ENCODE peak calls at places on chromosome 22, in six cellular contexts. One of them, this sample, is unnamed.

GRCh38 chr22:21094911-21095772 is 49.4 kb downstream of the LRRC74B start:
- DNase-seq in mammary epithelial cell: no peak
- DNase-seq in ACHN: no peak
- DNase-seq in H7: no peak
- DNase-seq in HEK293T: no peak
- DNase-seq in right lobe of liver: peak; percentile 14
- DNase-seq in this sample: no peak

GRCh38 chr22:46025225-46025972 is 48.4 kb upstream of the WNT7B start:
- DNase-seq in HEK293T: no peak
- DNase-seq in mammary epithelial cell: no peak
- DNase-seq in ACHN: no peak
- DNase-seq in H7: peak; percentile 23
- DNase-seq in right lobe of liver: peak; percentile 42
- DNase-seq in this sample: no peak

GRCh38 chr22:19621372-19622060 is 92.8 kb upstream of the SEPTIN5 start:
- DNase-seq in H7: peak; percentile 82
- DNase-seq in HEK293T: no peak
- DNase-seq in mammary epithelial cell: no peak
- DNase-seq in right lobe of liver: no peak
- DNase-seq in ACHN: no peak
- DNase-seq in this sample: no peak

GRCh38 chr22:31691408-31691807 is 29.4 kb upstream of the PISD start:
- DNase-seq in H7: no peak
- DNase-seq in ACHN: no peak
- DNase-seq in mammary epithelial cell: no peak
- DNase-seq in right lobe of liver: no peak
- DNase-seq in HEK293T: no peak
- DNase-seq in this sample: no peak

GRCh38 chr22:29385748-29386147 is 2.6 kb downstream of the AP1B1 start:
- DNase-seq in ACHN: no peak
- DNase-seq in H7: no peak
- DNase-seq in HEK293T: no peak
- DNase-seq in right lobe of liver: peak; percentile 36
- DNase-seq in mammary epithelial cell: no peak
- DNase-seq in this sample: no peak

GRCh38 chr22:43637267-43637666 is 174.8 kb downstream of the EFCAB6 start:
- DNase-seq in ACHN: no peak
- DNase-seq in right lobe of liver: no peak
- DNase-seq in HEK293T: no peak
- DNase-seq in H7: no peak
- DNase-seq in mammary epithelial cell: no peak
- DNase-seq in this sample: no peak

GRCh38 chr22:26259510-26259909 is 90.2 kb downstream of the SEZ6L start:
- DNase-seq in HEK293T: peak; percentile 57
- DNase-seq in right lobe of liver: no peak
- DNase-seq in ACHN: peak; percentile 52
- DNase-seq in mammary epithelial cell: peak; percentile 12
- DNase-seq in H7: peak; percentile 72
- DNase-seq in this sample: peak; percentile 4

GRCh38 chr22:27124336-27125023 is 467.1 kb downstream of the MIAT start:
- DNase-seq in right lobe of liver: no peak
- DNase-seq in H7: no peak
- DNase-seq in ACHN: no peak
- DNase-seq in mammary epithelial cell: no peak
- DNase-seq in HEK293T: no peak
- DNase-seq in this sample: no peak

GRCh38 chr22:41933411-41934177 is 7.0 kb upstream of the TNFRSF13C start:
- DNase-seq in H7: peak; percentile 44
- DNase-seq in right lobe of liver: no peak
- DNase-seq in HEK293T: no peak
- DNase-seq in ACHN: no peak
- DNase-seq in mammary epithelial cell: no peak
- DNase-seq in this sample: no peak

GRCh38 chr22:19723990-19724827 is 870 bp downstream of the GP1BB start:
- DNase-seq in mammary epithelial cell: no peak
- DNase-seq in ACHN: peak; percentile 61
- DNase-seq in right lobe of liver: no peak
- DNase-seq in H7: peak; percentile 94
- DNase-seq in HEK293T: peak; percentile 92
- DNase-seq in this sample: no peak

GRCh38 chr22:37547249-37547741 is 13.0 kb upstream of the CDC42EP1 start:
- DNase-seq in HEK293T: no peak
- DNase-seq in mammary epithelial cell: no peak
- DNase-seq in right lobe of liver: no peak
- DNase-seq in ACHN: no peak
- DNase-seq in H7: no peak
- DNase-seq in this sample: no peak

GRCh38 chr22:50506611-50507420 is 686 bp downstream of the LMF2 start:
- DNase-seq in H7: peak; percentile 83
- DNase-seq in HEK293T: no peak
- DNase-seq in ACHN: no peak
- DNase-seq in mammary epithelial cell: peak; percentile 27
- DNase-seq in right lobe of liver: no peak
- DNase-seq in this sample: no peak

GRCh38 chr22:39703890-39704658 is 133.5 kb downstream of the CACNA1I start:
- DNase-seq in right lobe of liver: no peak
- DNase-seq in H7: no peak
- DNase-seq in HEK293T: no peak
- DNase-seq in mammary epithelial cell: no peak
- DNase-seq in ACHN: no peak
- DNase-seq in this sample: no peak

GRCh38 chr22:26892401-26893033 is 235.1 kb downstream of the MIAT start:
- DNase-seq in H7: no peak
- DNase-seq in HEK293T: no peak
- DNase-seq in right lobe of liver: no peak
- DNase-seq in mammary epithelial cell: peak; percentile 41
- DNase-seq in ACHN: no peak
- DNase-seq in this sample: no peak

GRCh38 chr22:37186997-37187522 is 987 bp downstream of the C1QTNF6 start:
- DNase-seq in HEK293T: no peak
- DNase-seq in right lobe of liver: no peak
- DNase-seq in ACHN: peak; percentile 35
- DNase-seq in mammary epithelial cell: no peak
- DNase-seq in H7: no peak
- DNase-seq in this sample: no peak

GRCh38 chr22:20852076-20852475 is 6.5 kb downstream of the PI4KA start:
- DNase-seq in right lobe of liver: peak; percentile 4
- DNase-seq in HEK293T: no peak
- DNase-seq in H7: no peak
- DNase-seq in ACHN: no peak
- DNase-seq in mammary epithelial cell: no peak
- DNase-seq in this sample: no peak

This sample was measured in foreskin melanocyte.